ENCODE peak calls at places on chromosomes 16 and 17, in four cellular contexts. A is IMR-90, E is uterus, F is lower leg skin. W is an unnamed sample.

GRCh38 chr16:30054959-30055553 is 10.5 kb upstream of the ALDOA start:
- DNase-seq in F (no peak), A (no peak), E (no peak), W (no peak)

GRCh38 chr17:48100591-48101011 is 677 bp downstream of the CBX1 start:
- DNase-seq in A (peak; percentile 58), F (peak; percentile 33), E (peak; percentile 63), W (peak; percentile 52)

GRCh38 chr16:89815639-89816348 is 653 bp downstream of the FANCA start:
- DNase-seq in E (no peak), A (no peak), F (no peak), W (peak; percentile 29)

GRCh38 chr17:65914784-65915342 is 277.1 kb downstream of the CEP112 start:
- DNase-seq in E (no peak), A (no peak), F (no peak), W (no peak)

GRCh38 chr17:1997146-1997586 is 28.0 kb downstream of the RTN4RL1 start:
- DNase-seq in A (no peak), E (no peak), F (no peak), W (no peak)

GRCh38 chr16:76970087-76970744 is 220.8 kb upstream of the MON1B start:
- DNase-seq in E (no peak), A (no peak), F (no peak), W (no peak)

GRCh38 chr16:24944206-24944605 is 71.0 kb downstream of the ARHGAP17 start:
- DNase-seq in E (no peak), F (no peak), A (no peak), W (no peak)

GRCh38 chr17:58970966-58971575 is 135.6 kb downstream of the TRIM37 start:
- DNase-seq in F (no peak), A (peak; percentile 36), E (no peak), W (no peak)

GRCh38 chr16:66510711-66511614 is 39.0 kb downstream of the TK2 start:
- DNase-seq in F (no peak), A (no peak), E (no peak), W (no peak)

GRCh38 chr17:70100983-70101382 is 26.0 kb downstream of the KCNJ16 start:
- DNase-seq in E (no peak), A (no peak), F (no peak), W (no peak)

GRCh38 chr17:70099267-70099666 is 24.2 kb downstream of the KCNJ16 start:
- DNase-seq in E (no peak), A (no peak), F (no peak), W (no peak)

GRCh38 chr17:70102531-70102930 is 27.5 kb downstream of the KCNJ16 start:
- DNase-seq in E (no peak), F (no peak), A (no peak), W (no peak)

GRCh38 chr17:70098030-70098429 is 23.0 kb downstream of the KCNJ16 start:
- DNase-seq in A (no peak), F (no peak), E (no peak), W (no peak)

GRCh38 chr17:70099884-70100283 is 24.9 kb downstream of the KCNJ16 start:
- DNase-seq in F (no peak), A (no peak), E (no peak), W (no peak)
- TF ChIP-seq POLR2A in F (no peak), A (no peak), E (no peak), W (no peak)

GRCh38 chr16:4416200-4417032 is at the start of gene CORO7:
- DNase-seq in E (peak; percentile 95), A (peak; percentile 76), F (peak; percentile 95), W (peak; percentile 95)
- TF ChIP-seq POLR2A in E (no peak), A (peak; percentile 61), F (no peak), W (peak; percentile 30)

DNA sequence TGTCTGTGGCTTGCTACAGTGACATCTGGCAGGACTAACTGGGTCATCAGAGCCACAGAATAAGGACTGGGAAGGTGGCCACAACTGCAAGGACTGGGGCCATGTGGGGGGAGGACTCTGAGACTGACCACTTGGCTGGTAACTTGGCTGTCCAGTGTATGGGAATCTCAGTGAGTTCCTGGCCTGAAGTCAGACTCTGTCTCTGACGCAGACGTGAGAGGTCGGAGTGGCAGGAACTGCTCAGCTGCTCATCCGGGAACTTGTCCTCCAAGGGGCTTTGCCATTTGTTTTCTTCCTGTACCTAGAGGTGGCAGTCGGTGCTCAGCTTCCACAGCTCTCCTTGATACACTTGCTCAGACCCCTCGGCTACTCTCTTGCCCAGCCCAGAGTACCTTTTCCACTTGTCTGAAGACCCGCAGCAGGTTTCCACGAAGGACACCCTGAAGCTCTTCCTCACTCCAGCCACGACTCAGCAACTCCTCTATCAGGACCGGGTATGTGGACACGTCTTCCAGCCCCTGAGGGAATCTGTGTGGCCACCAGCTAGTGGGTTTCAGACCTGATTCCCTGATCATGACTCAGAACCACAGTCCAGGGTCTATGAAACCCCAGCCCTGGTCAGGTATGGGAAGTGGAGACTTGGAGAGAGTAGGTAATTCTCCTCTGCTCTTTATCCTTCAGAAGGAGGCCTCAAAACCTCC is 7.3 kb upstream of the DPEP3 start:
- DNase-seq in E (no peak), A (no peak), F (no peak), W (no peak)
- TF ChIP-seq POLR2A in E (no peak), A (no peak), F (no peak), W (no peak)

GRCh38 chr17:64496786-64497564 is at the start of gene POLG2:
- DNase-seq in F (peak; percentile 84), A (peak; percentile 91), E (peak; percentile 89), W (peak; percentile 89)
- TF ChIP-seq POLR2A in F (no peak), A (peak; percentile 89), E (peak; percentile 49), W (peak; percentile 86)

GRCh38 chr17:57115916-57116315 is 30.9 kb downstream of the AKAP1 start:
- DNase-seq in F (no peak), E (no peak), A (no peak), W (no peak)
- TF ChIP-seq POLR2A in F (no peak), E (no peak), A (no peak), W (no peak)

DNA sequence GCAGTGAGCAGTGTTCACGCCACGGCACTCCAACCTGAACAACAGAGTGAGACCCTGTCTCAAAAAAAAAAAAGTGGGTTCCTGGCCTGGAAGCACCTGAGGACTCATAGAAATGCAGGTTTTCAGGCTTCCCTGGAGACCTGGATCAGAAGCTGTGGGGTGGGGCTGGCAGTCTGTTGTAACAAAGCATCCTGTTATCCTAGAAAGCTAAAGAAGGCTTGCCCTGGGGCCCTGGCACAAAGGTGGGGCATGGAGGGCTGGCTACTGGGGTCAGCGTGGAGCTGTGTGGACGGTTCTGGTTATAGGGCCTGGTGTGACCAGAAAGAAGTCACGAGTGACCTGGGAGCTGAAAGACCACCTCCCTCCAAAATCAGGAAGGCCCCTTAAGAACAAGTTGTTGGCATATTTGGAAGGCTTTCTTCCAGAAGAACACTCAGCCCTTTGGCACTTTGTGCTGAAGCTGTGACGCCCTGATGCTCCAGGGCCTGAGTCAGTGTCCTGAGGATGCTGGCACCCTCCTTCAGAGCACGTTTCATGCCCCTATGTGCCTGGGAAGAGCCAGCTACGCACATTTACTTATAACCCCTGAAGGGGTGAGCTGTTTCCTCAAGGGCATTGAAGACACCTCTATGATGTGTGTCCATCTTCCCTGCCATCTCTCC is 6.2 kb downstream of the CRISPLD2 start:
- DNase-seq in A (peak; percentile 75), E (peak; percentile 49), F (no peak), W (no peak)
- TF ChIP-seq POLR2A in A (no peak), E (no peak), F (no peak), W (no peak)

GRCh38 chr17:28716740-28717577 is 709 bp downstream of the RAB34 start:
- DNase-seq in E (peak; percentile 58), A (peak; percentile 19), F (no peak), W (no peak)

GRCh38 chr17:28718990-28719433 is 773 bp upstream of the RPL23A start:
- DNase-seq in F (no peak), A (no peak), E (no peak), W (no peak)

GRCh38 chr17:28715217-28715616 is 2.5 kb downstream of the RAB34 start:
- DNase-seq in F (no peak), E (no peak), A (no peak), W (no peak)

GRCh38 chr17:28718317-28718672 is 627 bp upstream of the RAB34 start:
- DNase-seq in E (no peak), A (no peak), F (no peak), W (no peak)

GRCh38 chr17:28717578-28718316 is at the start of gene RAB34:
- DNase-seq in A (peak; percentile 89), E (peak; percentile 87), F (peak; percentile 69), W (peak; percentile 88)
- TF ChIP-seq POLR2A in A (peak; percentile 76), E (no peak), F (no peak), W (peak; percentile 76)

DNA sequence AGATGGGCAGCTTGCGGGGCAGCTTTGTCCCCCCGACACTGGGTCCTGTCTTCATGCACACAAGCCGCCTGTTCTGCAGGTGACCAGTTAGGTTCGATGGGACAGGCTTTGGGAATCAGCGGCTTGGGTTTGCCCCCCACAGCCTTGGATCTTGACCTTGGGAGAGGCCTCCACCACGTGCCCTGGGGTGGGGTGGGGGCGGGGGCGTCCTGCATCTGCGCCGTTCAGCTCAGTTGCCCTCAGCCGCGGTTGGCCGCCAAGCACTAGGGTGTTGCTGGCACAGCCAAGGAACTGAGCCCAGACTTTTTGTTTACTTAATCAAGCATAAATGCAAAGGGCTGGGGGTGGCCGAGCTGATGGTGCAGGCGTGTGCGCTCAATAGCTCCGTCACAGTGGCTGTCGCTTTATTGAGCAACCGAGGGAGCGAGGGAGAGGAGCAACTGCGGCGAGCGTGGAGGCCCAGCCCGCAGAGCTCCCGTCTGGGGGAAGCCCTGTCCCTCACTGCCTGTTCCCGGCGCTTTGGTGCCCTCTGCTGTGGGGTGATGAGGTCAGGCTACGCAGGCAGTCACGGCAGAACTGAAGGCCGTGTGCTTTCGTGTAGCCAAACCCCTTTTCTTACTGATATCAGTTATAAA is 33.9 kb downstream of the JPH3 start:
- DNase-seq in E (peak; percentile 65), A (peak; percentile 64), F (peak; percentile 68), W (peak; percentile 99)
- TF ChIP-seq POLR2A in E (no peak), A (peak; percentile 24), F (no peak), W (no peak)

DNA sequence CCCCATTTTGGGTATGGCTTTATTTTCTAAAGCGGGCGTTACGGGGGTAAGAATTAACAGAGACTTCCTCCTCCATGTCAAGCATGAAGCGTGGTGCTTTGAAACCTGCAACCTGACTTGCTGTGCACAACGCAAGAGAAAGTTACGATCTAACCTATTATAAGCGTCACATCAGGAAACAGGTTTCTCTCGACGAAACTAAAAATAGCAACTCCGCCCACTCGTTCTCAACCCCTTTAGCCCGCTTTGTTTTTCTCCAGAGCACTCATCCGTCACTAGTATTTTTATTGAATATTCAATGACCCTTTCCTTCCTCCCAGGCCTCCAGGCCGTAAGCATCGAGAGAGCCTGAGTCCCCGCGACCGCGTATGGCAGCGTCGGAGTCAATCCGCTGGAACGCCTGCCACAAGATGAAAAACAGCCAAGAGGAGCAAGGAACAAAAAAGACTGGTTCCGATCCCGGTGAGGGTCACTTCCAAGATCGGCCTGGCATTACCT is 555 bp downstream of the NUP88 start:
- DNase-seq in E (no peak), A (peak; percentile 39), F (peak; percentile 38), W (no peak)
- TF ChIP-seq POLR2A in E (no peak), A (no peak), F (no peak), W (no peak)